ENCODE peak calls at places on chromosomes 4 and X, in four cellular contexts. D is SK-N-SH, E is GM12878, A is K562. S is an unnamed sample.

GRCh38 chrX:13123857-13124345 is 79.5 kb upstream of the FAM9C start:
- DNase-seq in E (no peak), A (no peak), D (no peak), S (no peak)

GRCh38 chrX:56726609-56727008 is 2.4 kb upstream of the NBDY start:
- DNase-seq in D (peak; percentile 19), E (no peak), A (peak; percentile 11), S (no peak)

GRCh38 chrX:85303544-85303943 is 59.8 kb downstream of the ZNF711 start:
- DNase-seq in A (no peak), D (no peak), E (no peak), S (no peak)

GRCh38 chr4:71765349-71765748 is 18.5 kb downstream of the GC start:
- DNase-seq in E (no peak), A (no peak), D (no peak), S (peak; percentile 24)

GRCh38 chr4:1793940-1794808 is 1.1 kb downstream of the FGFR3 start:
- DNase-seq in A (no peak), D (peak; percentile 72), E (no peak), S (peak; percentile 41)

GRCh38 chr4:72022553-72022952 is 9.2 kb upstream of the NPFFR2 start:
- DNase-seq in D (no peak), A (no peak), E (no peak), S (no peak)

GRCh38 chrX:72727846-72728245 is 13.7 kb upstream of the PHKA1 start:
- DNase-seq in D (no peak), E (no peak), A (no peak), S (no peak)

GRCh38 chr4:83989835-83990234 is 453.9 kb downstream of the GPAT3 start:
- DNase-seq in E (no peak), D (no peak), A (no peak), S (no peak)

GRCh38 chr4:24856586-24856985 is 56.3 kb downstream of the CCDC149 start:
- DNase-seq in E (peak; percentile 64), D (peak; percentile 7), A (no peak), S (no peak)

GRCh38 chr4:40722576-40723161 is 27.1 kb upstream of the NSUN7 start:
- DNase-seq in D (no peak), A (no peak), E (peak; percentile 66), S (no peak)

GRCh38 chrX:21972721-21973120 is 32.2 kb downstream of the SMS start:
- DNase-seq in A (no peak), D (no peak), E (no peak), S (no peak)

GRCh38 chrX:44382871-44383270 is 39.4 kb upstream of the EFHC2 start:
- DNase-seq in D (no peak), A (no peak), E (no peak), S (no peak)

GRCh38 chr4:120348521-120348920 is 281.9 kb upstream of the MAD2L1 start:
- DNase-seq in E (no peak), A (no peak), D (no peak), S (no peak)

GRCh38 chr4:82493721-82494425 is 63.5 kb downstream of the ENOPH1 start:
- DNase-seq in A (no peak), E (no peak), D (no peak), S (no peak)

GRCh38 chrX:72268601-72269365 is 8.3 kb downstream of the RPS4X start:
- DNase-seq in E (no peak), A (no peak), D (no peak), S (no peak)

GRCh38 chrX:39242187-39242586 is 440.9 kb downstream of the MID1IP1 start:
- DNase-seq in D (peak; percentile 16), A (peak; percentile 50), E (no peak), S (peak; percentile 11)

GRCh38 chr4:120070191-120070590 is 3.5 kb upstream of the MAD2L1 start:
- DNase-seq in A (no peak), D (no peak), E (no peak), S (no peak)

GRCh38 chrX:3271485-3272186 is 74.8 kb downstream of the MXRA5 start:
- DNase-seq in E (no peak), A (no peak), D (no peak), S (no peak)

GRCh38 chr4:26088433-26088928 is 174.5 kb downstream of the SMIM20 start:
- DNase-seq in E (peak; percentile 80), D (no peak), A (no peak), S (no peak)

GRCh38 chr4:53586121-53586816 is 5.0 kb downstream of the LNX1 start:
- DNase-seq in E (no peak), A (no peak), D (no peak), S (no peak)

GRCh38 chrX:69503835-69504625 is at the start of gene NALF2:
- DNase-seq in E (no peak), D (peak; percentile 86), A (peak; percentile 19), S (peak; percentile 74)

GRCh38 chrX:121254336-121254735 is 206.9 kb downstream of the GLUD2 start:
- DNase-seq in D (no peak), E (no peak), A (no peak), S (no peak)

GRCh38 chrX:14528629-14529287 is 578 bp upstream of the GLRA2 start:
- DNase-seq in D (peak; percentile 27), E (peak; percentile 4), A (peak; percentile 16), S (peak; percentile 80)

GRCh38 chr4:128387600-128388351 is 100.2 kb upstream of the PGRMC2 start:
- DNase-seq in E (no peak), A (no peak), D (no peak), S (no peak)

GRCh38 chrX:104565791-104566687 is at the start of gene IL1RAPL2:
- DNase-seq in A (peak; percentile 29), E (no peak), D (peak; percentile 49), S (peak; percentile 79)

GRCh38 chr4:76260571-76260970 is 9.1 kb downstream of the FAM47E start:
- DNase-seq in D (no peak), E (no peak), A (no peak), S (no peak)

GRCh38 chr4:82398263-82398662 is 24.5 kb upstream of the HNRNPD start:
- DNase-seq in D (no peak), E (no peak), A (no peak), S (no peak)

GRCh38 chrX:132031867-132032266 is 8.8 kb downstream of the STK26 start:
- DNase-seq in D (peak; percentile 14), E (no peak), A (no peak), S (no peak)

GRCh38 chr4:149409186-149410056 is 406.2 kb downstream of the IQCM start:
- DNase-seq in D (no peak), E (no peak), A (no peak), S (no peak)

GRCh38 chrX:123173833-123174232 is 10.2 kb upstream of the GRIA3 start:
- DNase-seq in D (peak; percentile 12), A (peak; percentile 26), E (no peak), S (no peak)

GRCh38 chr4:47032405-47033106 is 1.2 kb downstream of the GABRB1 start:
- DNase-seq in E (no peak), D (peak; percentile 82), A (no peak), S (peak; percentile 87)

GRCh38 chr4:98150092-98150761 is 7.0 kb upstream of the STPG2 start:
- DNase-seq in A (no peak), E (no peak), D (no peak), S (no peak)

GRCh38 chr4:84706286-84706685 is 123.4 kb downstream of the CDS1 start:
- DNase-seq in D (no peak), A (no peak), E (no peak), S (no peak)

GRCh38 chr4:141066690-141067089 is 66.6 kb downstream of the RNF150 start:
- DNase-seq in E (no peak), D (no peak), A (no peak), S (no peak)

GRCh38 chr4:141388483-141388882 is 167.8 kb downstream of the ZNF330 start:
- DNase-seq in D (no peak), A (no peak), E (no peak), S (no peak)

DNA sequence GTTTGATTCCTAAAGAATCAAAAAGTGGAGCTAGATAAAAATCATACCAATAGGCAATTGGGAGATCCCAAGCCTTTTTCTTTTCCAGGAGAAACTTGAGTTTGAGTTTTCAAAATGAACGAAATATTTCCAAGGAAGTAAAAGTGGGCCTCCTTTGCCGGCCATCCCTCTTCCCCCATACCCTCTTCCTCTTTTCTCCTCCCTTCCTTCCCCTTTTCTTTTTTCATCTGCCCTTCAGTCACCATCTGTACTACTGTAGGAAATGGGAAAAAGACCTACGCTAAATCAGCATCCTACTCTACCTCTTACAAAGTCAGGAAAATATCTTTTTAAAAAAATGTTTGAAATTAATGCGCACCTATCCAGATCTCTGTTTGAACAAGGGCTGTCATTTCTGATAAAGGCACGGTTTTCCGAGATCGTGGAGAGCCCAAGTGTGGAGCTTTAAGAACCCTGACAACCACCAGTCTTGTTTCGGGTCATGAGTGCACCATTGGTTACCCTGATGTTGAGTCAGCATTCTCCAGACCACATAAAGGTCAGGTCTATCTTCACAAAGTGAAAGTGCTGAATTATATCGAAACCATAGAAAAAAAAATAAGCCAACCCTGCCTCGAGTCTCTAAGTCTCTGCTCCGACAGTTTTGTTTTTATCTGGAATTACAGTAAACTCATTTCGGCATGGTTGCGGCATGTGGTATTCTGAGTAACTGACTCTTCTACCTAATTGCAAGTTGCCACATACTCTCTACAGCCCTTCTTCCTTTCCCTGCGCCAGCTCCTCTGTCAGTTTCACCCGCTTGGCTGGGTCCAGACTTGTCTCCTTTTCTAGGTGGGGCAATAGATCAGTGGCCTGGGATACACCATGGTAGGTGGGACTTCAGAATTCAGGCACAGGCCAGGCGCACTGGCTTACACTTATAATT is 140.2 kb upstream of the KLF3 start:
- DNase-seq in E (peak; percentile 82), D (no peak), A (peak; percentile 55), S (no peak)
- TF ChIP-seq USF1 in E (no peak), D (no peak), A (no peak), S (no peak)

DNA sequence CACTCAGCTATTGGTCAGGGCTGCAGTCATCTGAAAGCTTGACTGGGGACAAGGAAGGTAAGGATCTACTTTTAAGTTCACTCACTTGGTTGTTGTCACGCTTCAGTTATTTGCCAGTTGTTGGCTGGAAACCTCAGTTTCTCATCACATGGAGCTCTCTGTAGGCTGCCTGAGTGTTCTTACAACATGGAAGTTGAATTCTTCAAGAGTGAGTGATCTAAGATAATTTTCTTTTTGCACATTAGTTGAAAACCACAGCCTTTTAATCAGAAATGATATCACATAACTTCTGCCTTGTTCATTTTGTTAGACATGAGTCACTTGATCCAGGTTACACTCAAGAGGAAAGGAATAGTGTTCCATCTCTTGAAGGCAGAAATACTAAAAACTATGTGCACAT is 552.7 kb downstream of the RAPGEF2 start:
- DNase-seq in A (no peak), D (no peak), E (no peak), S (no peak)
- TF ChIP-seq USF1 in A (no peak), D (no peak), E (no peak), S (no peak)

DNA sequence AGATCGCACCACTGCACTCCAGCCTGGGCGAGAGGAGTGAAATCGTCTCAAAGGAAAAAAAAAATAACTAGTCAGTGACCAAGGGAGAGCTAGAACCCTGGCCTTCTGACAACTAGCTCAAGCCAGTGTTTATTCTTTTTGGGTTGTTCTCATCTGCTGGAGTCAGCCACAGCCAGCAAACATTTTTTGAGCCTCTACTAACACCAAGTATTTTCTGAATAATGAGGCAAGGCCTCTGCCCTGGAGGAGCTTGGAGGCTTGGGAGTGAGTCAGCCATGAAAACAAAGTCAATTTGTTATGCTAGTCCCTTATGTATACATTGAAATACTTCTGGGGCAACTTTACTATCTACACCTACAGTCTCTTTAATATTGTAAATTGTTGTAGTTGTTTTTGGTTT is 46.5 kb downstream of the TMA16 start:
- DNase-seq in D (no peak), A (no peak), E (no peak), S (no peak)
- TF ChIP-seq USF1 in D (no peak), A (no peak), E (no peak), S (no peak)

DNA sequence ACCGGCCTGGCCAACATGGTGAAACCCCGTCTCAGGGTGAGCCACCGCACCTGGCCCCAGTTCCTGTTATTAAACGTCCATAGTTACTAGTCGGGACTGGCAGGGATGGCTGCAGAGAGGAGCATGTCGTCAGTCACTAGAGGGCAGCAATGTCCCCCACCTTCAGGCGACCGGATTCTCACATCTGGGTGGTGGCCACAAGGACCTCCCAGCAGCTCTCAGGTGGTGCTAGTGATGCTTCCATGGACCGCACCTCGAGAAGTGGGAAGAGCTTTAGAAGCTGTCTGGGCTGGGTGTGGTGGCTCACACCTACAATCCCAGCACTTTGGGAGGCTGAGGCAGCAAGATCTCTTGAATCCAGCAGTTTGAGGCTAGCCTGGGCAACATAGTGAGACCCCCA is 13.3 kb upstream of the IL3RA start:
- DNase-seq in D (peak; percentile 38), E (peak; percentile 55), A (peak; percentile 36), S (peak; percentile 78)
- TF ChIP-seq USF1 in D (no peak), E (no peak), A (no peak), S (no peak)

S was measured in WTC11.